ENCODE peak calls at places on chromosomes 4 and X, in seven cellular contexts. Q is heart right ventricle, P is choroid plexus epithelial cell, G is right atrium auricular region, O is left ventricle myocardium inferior, B is heart left ventricle, K is fibroblast of pulmonary artery. Z is an unnamed sample.

GRCh38 chr4:24651266-24651665 is 66.9 kb upstream of the DHX15 start:
- DNase-seq in P (no peak), B (no peak), G (no peak), Q (no peak), K (no peak), O (no peak), Z (no peak)

GRCh38 chr4:184306949-184307348 is 89.3 kb upstream of the ENPP6 start:
- DNase-seq in B (no peak), K (no peak), O (no peak), Q (no peak), P (peak), G (peak), Z (no peak)

GRCh38 chrX:43618376-43619205 is 37.5 kb upstream of the MAOA start:
- DNase-seq in G (no peak), K (no peak), B (no peak), O (no peak), P (no peak), Q (no peak), Z (no peak)

GRCh38 chr4:184282251-184282713 is 64.6 kb upstream of the ENPP6 start:
- DNase-seq in G (peak), K (no peak), O (no peak), Q (no peak), B (no peak), P (no peak), Z (no peak)

GRCh38 chr4:186819357-186820086 is 95.9 kb upstream of the FAT1 start:
- DNase-seq in O (no peak), B (no peak), P (no peak), Q (no peak), G (no peak), K (peak), Z (no peak)

GRCh38 chr4:141329174-141329569 is 108.5 kb downstream of the ZNF330 start:
- DNase-seq in K (peak), B (no peak), P (peak), G (no peak), O (no peak), Q (no peak), Z (peak)

GRCh38 chrX:13110427-13111324 is 66.3 kb upstream of the FAM9C start:
- DNase-seq in K (peak), B (peak), O (peak), P (peak), Q (peak), G (peak), Z (peak)

GRCh38 chrX:150158554-150159332 is 204.4 kb upstream of the MAMLD1 start:
- DNase-seq in G (no peak), B (no peak), Q (no peak), K (no peak), O (no peak), P (no peak), Z (no peak)

GRCh38 chrX:68846536-68846935 is 17.7 kb downstream of the EFNB1 start:
- DNase-seq in B (no peak), G (no peak), O (no peak), P (peak), K (no peak), Q (no peak), Z (no peak)

GRCh38 chr4:182862921-182863320 is 54.3 kb downstream of the DCTD start:
- DNase-seq in B (no peak), Q (no peak), P (no peak), O (no peak), G (no peak), K (no peak), Z (no peak)

GRCh38 chrX:140433582-140433981 is 71.3 kb downstream of the SOX3 start:
- DNase-seq in P (no peak), Q (no peak), G (no peak), B (no peak), O (no peak), K (no peak), Z (no peak)

GRCh38 chr4:145530189-145530588 is 48.5 kb downstream of the SMAD1 start:
- DNase-seq in Q (no peak), P (no peak), B (no peak), O (no peak), G (no peak), K (no peak), Z (no peak)

GRCh38 chr4:178752954-178753525 is 1310.8 kb upstream of the AGA start:
- DNase-seq in Q (no peak), G (no peak), B (no peak), K (no peak), P (no peak), O (no peak), Z (no peak)

GRCh38 chrX:40945366-40945713 is 139.9 kb upstream of the USP9X start:
- DNase-seq in Q (peak), B (peak), K (peak), P (peak), O (no peak), G (no peak), Z (no peak)

GRCh38 chrX:44778254-44778653 is 65.6 kb upstream of the DUSP21 start:
- DNase-seq in P (no peak), B (no peak), K (no peak), Q (no peak), O (no peak), G (no peak), Z (no peak)
- TF ChIP-seq CTCF in P (no peak), B (no peak), K (no peak), Q (no peak), O (no peak), G (no peak), Z (no peak)

GRCh38 chrX:123975180-123975579 is 13.7 kb downstream of the STAG2 start:
- DNase-seq in K (peak), G (no peak), O (no peak), B (no peak), Q (no peak), P (no peak), Z (no peak)
- H3K4me3 ChIP-seq in K (no peak), G (no peak), O (no peak), B (no peak), Q (no peak), P (no peak), Z (no peak)

GRCh38 chrX:78357342-78358055 is 30.1 kb upstream of the CYSLTR1 start:
- DNase-seq in Q (no peak), G (no peak), P (no peak), K (no peak), O (no peak), B (no peak), Z (no peak)
- TF ChIP-seq CTCF in Q (no peak), G (no peak), P (no peak), K (no peak), O (no peak), B (no peak), Z (no peak)

GRCh38 chr4:147965873-147966272 is 234.0 kb downstream of the ARHGAP10 start:
- DNase-seq in O (no peak), K (no peak), B (no peak), P (no peak), G (no peak), Q (no peak), Z (no peak)

GRCh38 chr4:147968641-147969040 is 236.8 kb downstream of the ARHGAP10 start:
- DNase-seq in K (no peak), B (no peak), G (no peak), O (no peak), Q (no peak), P (peak), Z (no peak)

GRCh38 chr4:147970003-147970402 is 238.1 kb downstream of the ARHGAP10 start:
- DNase-seq in B (no peak), Q (no peak), K (no peak), P (no peak), O (no peak), G (no peak), Z (no peak)

GRCh38 chr4:147965056-147965455 is 233.2 kb downstream of the ARHGAP10 start:
- DNase-seq in G (no peak), Q (no peak), K (no peak), O (no peak), P (no peak), B (no peak), Z (no peak)

DNA sequence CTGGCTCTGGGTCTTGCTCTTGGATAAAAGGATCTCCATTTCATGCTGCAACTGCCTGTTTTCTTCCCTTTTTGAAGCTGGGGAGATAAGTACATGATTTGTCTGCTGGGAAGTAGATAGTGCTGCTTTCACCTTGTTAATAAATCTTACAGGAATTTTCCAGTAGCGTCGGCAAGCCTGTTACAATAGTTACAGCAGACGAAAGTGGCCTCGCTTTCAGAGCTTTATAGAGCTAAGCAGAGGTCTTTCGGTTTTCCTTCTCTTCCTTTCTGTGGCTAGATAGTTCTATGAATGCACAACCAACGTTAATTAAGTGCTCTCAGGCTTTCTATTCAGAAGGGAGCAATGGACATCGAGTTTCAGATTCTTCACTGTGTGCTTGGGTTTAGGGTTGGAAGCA is 237.7 kb downstream of the ARHGAP10 start:
- DNase-seq in P (no peak), O (no peak), Q (no peak), G (no peak), K (no peak), B (no peak), Z (no peak)
- H3K4me3 ChIP-seq in P (no peak), O (no peak), Q (no peak), G (no peak), K (no peak), B (no peak), Z (no peak)

DNA sequence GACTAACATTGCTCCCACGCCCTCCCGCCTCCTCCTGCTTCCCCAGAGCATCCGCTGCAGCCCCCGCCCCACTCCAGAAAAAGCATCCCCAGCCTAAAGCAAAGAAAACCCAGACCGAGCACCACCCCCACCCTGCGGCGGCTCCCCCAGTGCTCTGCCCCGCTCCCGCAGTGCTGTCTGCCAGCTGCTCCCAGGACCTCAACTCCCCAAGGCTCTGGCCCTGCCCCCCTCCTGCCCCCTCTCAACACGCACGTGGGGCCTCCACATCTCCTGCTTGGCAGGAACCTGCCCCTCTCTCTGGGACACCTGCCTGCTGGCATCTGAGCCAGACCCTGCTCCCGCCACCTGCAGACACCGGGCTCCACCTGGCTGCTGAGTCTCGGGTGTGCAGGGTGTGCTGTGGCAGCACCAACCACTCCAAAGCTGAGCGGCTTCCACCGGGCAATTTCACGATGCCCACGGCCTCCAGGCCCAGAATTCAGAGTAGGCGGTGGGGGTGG is 79.4 kb downstream of the FAM53A start:
- DNase-seq in P (no peak), K (no peak), B (no peak), G (no peak), O (no peak), Q (no peak), Z (no peak)
- TF ChIP-seq CTCF in P (no peak), K (no peak), B (no peak), G (peak), O (no peak), Q (no peak), Z (no peak)

DNA sequence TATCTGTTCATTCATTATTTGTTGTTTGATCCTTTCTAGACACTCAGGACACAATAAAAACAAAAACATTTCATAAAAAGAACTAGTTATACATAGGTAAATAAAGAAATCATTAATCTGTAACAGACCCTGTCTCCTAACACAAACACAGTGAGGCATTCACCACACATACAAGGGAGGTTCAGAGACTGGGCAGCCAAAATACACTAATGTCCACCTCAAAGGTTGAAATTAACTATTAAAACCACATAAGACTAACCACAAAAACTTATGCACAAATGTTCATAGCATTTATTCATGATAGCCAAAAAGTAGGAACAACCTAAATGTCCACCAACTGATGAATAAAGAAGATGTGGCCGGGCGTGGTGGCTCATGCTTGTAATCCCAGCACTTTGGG is 7.8 kb downstream of the PAPSS1 start:
- DNase-seq in P (no peak), B (no peak), G (no peak), Q (no peak), K (no peak), O (no peak), Z (no peak)
- H3K4me3 ChIP-seq in P (no peak), B (no peak), G (no peak), Q (no peak), K (no peak), O (no peak), Z (no peak)

DNA sequence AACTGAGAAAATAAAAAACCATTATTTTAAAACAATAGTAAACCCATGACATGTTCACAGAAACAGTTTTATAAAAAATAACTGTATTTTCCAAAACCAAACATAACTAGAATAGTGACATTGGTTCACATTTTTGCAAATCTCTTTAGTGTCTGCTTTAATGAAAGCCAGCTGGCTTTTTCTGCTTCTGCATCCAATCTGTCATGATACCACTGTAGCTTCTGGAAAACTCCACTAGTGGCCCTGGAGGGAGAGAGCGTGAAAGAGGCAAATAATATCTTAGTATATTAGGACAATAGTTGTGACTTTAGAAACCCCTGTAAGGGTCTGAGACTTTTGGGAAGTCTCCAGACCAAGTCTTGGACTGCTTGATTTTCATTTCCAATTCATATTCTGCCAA is 31.1 kb downstream of the FGFBP1 start:
- DNase-seq in K (no peak), O (no peak), G (no peak), Q (no peak), B (no peak), P (no peak), Z (no peak)
- TF ChIP-seq CTCF in K (no peak), O (no peak), G (no peak), Q (no peak), B (no peak), P (no peak), Z (no peak)

GRCh38 chr4:155889036-155889793 is 14.3 kb upstream of the TDO2 start:
- DNase-seq in P (peak), O (no peak), G (no peak), B (peak), K (peak), Q (peak), Z (no peak)
- H3K4me3 ChIP-seq in P (no peak), O (no peak), G (no peak), B (no peak), K (no peak), Q (no peak), Z (no peak)

Z was measured in HFF-Myc.